ENCODE peak calls at places on chromosome 11, in four cellular contexts. One of them, this sample, is unnamed.

GRCh38 chr11:62005231-62005661 is 37.8 kb upstream of the FTH1 start:
- DNase-seq in NCI-H1092: no peak
- DNase-seq in fibroblast of the aortic adventitia: peak; percentile 53
- DNase-seq in stimulated activated CD8-positive, alpha-beta memory T cell treated with anti-CD3 and anti-CD28 coated beads, Interleukin-7, amount 100 ng/mL, for 1 hour: no peak
- DNase-seq in this sample: no peak

GRCh38 chr11:126211236-126212088 is at the start of the genes FAM118B and RPUSD4:
- DNase-seq in NCI-H1092: peak; percentile 97
- DNase-seq in fibroblast of the aortic adventitia: peak; percentile 95
- DNase-seq in stimulated activated CD8-positive, alpha-beta memory T cell treated with anti-CD3 and anti-CD28 coated beads, Interleukin-7, amount 100 ng/mL, for 1 hour: peak; percentile 98
- DNase-seq in this sample: peak; percentile 95

GRCh38 chr11:30328676-30329075 is 5.8 kb downstream of the ARL14EP start:
- DNase-seq in NCI-H1092: no peak
- DNase-seq in fibroblast of the aortic adventitia: peak; percentile 17
- DNase-seq in stimulated activated CD8-positive, alpha-beta memory T cell treated with anti-CD3 and anti-CD28 coated beads, Interleukin-7, amount 100 ng/mL, for 1 hour: no peak
- DNase-seq in this sample: peak; percentile 12

GRCh38 chr11:40722179-40722795 is 737.2 kb downstream of the LRRC4C start:
- DNase-seq in NCI-H1092: no peak
- DNase-seq in fibroblast of the aortic adventitia: no peak
- DNase-seq in stimulated activated CD8-positive, alpha-beta memory T cell treated with anti-CD3 and anti-CD28 coated beads, Interleukin-7, amount 100 ng/mL, for 1 hour: no peak
- DNase-seq in this sample: peak; percentile 2

GRCh38 chr11:61042961-61043540 is 59.2 kb upstream of the CD5 start:
- DNase-seq in NCI-H1092: no peak
- DNase-seq in fibroblast of the aortic adventitia: no peak
- DNase-seq in stimulated activated CD8-positive, alpha-beta memory T cell treated with anti-CD3 and anti-CD28 coated beads, Interleukin-7, amount 100 ng/mL, for 1 hour: no peak
- DNase-seq in this sample: no peak

GRCh38 chr11:134124660-134125451 is 56.0 kb downstream of the JAM3 start:
- DNase-seq in NCI-H1092: no peak
- DNase-seq in fibroblast of the aortic adventitia: peak; percentile 78
- DNase-seq in stimulated activated CD8-positive, alpha-beta memory T cell treated with anti-CD3 and anti-CD28 coated beads, Interleukin-7, amount 100 ng/mL, for 1 hour: no peak
- DNase-seq in this sample: peak; percentile 66

GRCh38 chr11:1232328-1233321 is 9.8 kb downstream of the MUC5B start:
- DNase-seq in NCI-H1092: no peak
- DNase-seq in fibroblast of the aortic adventitia: no peak
- DNase-seq in stimulated activated CD8-positive, alpha-beta memory T cell treated with anti-CD3 and anti-CD28 coated beads, Interleukin-7, amount 100 ng/mL, for 1 hour: no peak
- DNase-seq in this sample: no peak

GRCh38 chr11:108154591-108154990 is 33.2 kb downstream of the ACAT1 start:
- DNase-seq in NCI-H1092: no peak
- DNase-seq in fibroblast of the aortic adventitia: no peak
- DNase-seq in stimulated activated CD8-positive, alpha-beta memory T cell treated with anti-CD3 and anti-CD28 coated beads, Interleukin-7, amount 100 ng/mL, for 1 hour: no peak
- DNase-seq in this sample: no peak

GRCh38 chr11:129273944-129274343 is 81.8 kb upstream of the ARHGAP32 start:
- DNase-seq in NCI-H1092: no peak
- DNase-seq in fibroblast of the aortic adventitia: no peak
- DNase-seq in stimulated activated CD8-positive, alpha-beta memory T cell treated with anti-CD3 and anti-CD28 coated beads, Interleukin-7, amount 100 ng/mL, for 1 hour: no peak
- DNase-seq in this sample: no peak

GRCh38 chr11:131661137-131661536 is 290.7 kb downstream of the NTM start:
- DNase-seq in NCI-H1092: no peak
- DNase-seq in fibroblast of the aortic adventitia: peak; percentile 19
- DNase-seq in stimulated activated CD8-positive, alpha-beta memory T cell treated with anti-CD3 and anti-CD28 coated beads, Interleukin-7, amount 100 ng/mL, for 1 hour: no peak
- DNase-seq in this sample: peak; percentile 8

GRCh38 chr11:17528181-17528691 is 16.0 kb downstream of the USH1C start:
- DNase-seq in NCI-H1092: peak; percentile 64
- DNase-seq in fibroblast of the aortic adventitia: peak; percentile 43
- DNase-seq in stimulated activated CD8-positive, alpha-beta memory T cell treated with anti-CD3 and anti-CD28 coated beads, Interleukin-7, amount 100 ng/mL, for 1 hour: no peak
- DNase-seq in this sample: peak; percentile 35

GRCh38 chr11:37511425-37511933 is 913.4 kb upstream of the RAG2 start:
- DNase-seq in NCI-H1092: no peak
- DNase-seq in fibroblast of the aortic adventitia: peak; percentile 95
- DNase-seq in stimulated activated CD8-positive, alpha-beta memory T cell treated with anti-CD3 and anti-CD28 coated beads, Interleukin-7, amount 100 ng/mL, for 1 hour: no peak
- DNase-seq in this sample: peak; percentile 77

GRCh38 chr11:122663764-122664163 is 8.2 kb downstream of the UBASH3B start:
- DNase-seq in NCI-H1092: peak; percentile 24
- DNase-seq in fibroblast of the aortic adventitia: peak; percentile 42
- DNase-seq in stimulated activated CD8-positive, alpha-beta memory T cell treated with anti-CD3 and anti-CD28 coated beads, Interleukin-7, amount 100 ng/mL, for 1 hour: no peak
- DNase-seq in this sample: peak; percentile 40

GRCh38 chr11:85379066-85379465 is 248.1 kb downstream of the DLG2 start:
- DNase-seq in NCI-H1092: no peak
- DNase-seq in fibroblast of the aortic adventitia: no peak
- DNase-seq in stimulated activated CD8-positive, alpha-beta memory T cell treated with anti-CD3 and anti-CD28 coated beads, Interleukin-7, amount 100 ng/mL, for 1 hour: no peak
- DNase-seq in this sample: no peak

This sample was measured in fibroblast of mammary gland.